ENCODE peak calls at places on chromosomes 12 and 14, in eight cellular contexts. W is endothelial cell, R is AG10803, S is stomach, M is lower leg skin, T is kidney, Z is choroid plexus epithelial cell, U is RWPE1. H is an unnamed sample.

GRCh38 chr12:14558377-14559051 is 9.2 kb downstream of the PLBD1 start:
- DNase-seq in W (no peak), M (no peak), T (no peak), Z (no peak), R (no peak), U (no peak), S (no peak), H (no peak)

GRCh38 chr12:110269622-110270124 is 11.4 kb upstream of the ATP2A2 start:
- DNase-seq in U (peak; percentile 85), Z (peak; percentile 75), R (peak; percentile 84), S (no peak), M (no peak), W (no peak), T (no peak), H (no peak)

GRCh38 chr12:80192087-80192486 is 92.8 kb downstream of the OTOGL start:
- DNase-seq in M (no peak), Z (no peak), S (no peak), T (no peak), W (no peak), R (no peak), U (no peak), H (no peak)

GRCh38 chr12:106138279-106138645 is 492 bp downstream of the NUAK1 start:
- DNase-seq in M (peak; percentile 85), W (no peak), U (no peak), T (no peak), R (no peak), Z (no peak), S (no peak), H (peak; percentile 26)

GRCh38 chr14:46818147-46818546 is 166.6 kb upstream of the RPL10L start:
- DNase-seq in U (no peak), Z (no peak), S (no peak), T (no peak), R (no peak), W (no peak), M (no peak), H (no peak)

GRCh38 chr12:74328623-74329022 is 209.0 kb upstream of the ATXN7L3B start:
- DNase-seq in S (no peak), U (no peak), T (no peak), M (no peak), Z (peak; percentile 8), W (no peak), R (no peak), H (no peak)

GRCh38 chr12:80590085-80590484 is 117.3 kb upstream of the MYF6 start:
- DNase-seq in M (no peak), Z (no peak), W (no peak), T (no peak), U (no peak), S (no peak), R (peak; percentile 40), H (no peak)

GRCh38 chr12:68451261-68452091 is 119.3 kb upstream of the MDM1 start:
- DNase-seq in Z (peak; percentile 73), U (no peak), M (no peak), S (peak; percentile 29), W (no peak), R (peak; percentile 94), T (no peak), H (peak; percentile 44)

GRCh38 chr12:75505706-75506312 is 5.6 kb downstream of the KRR1 start:
- DNase-seq in U (no peak), S (no peak), M (no peak), Z (peak; percentile 70), W (no peak), T (no peak), R (peak; percentile 42), H (no peak)

GRCh38 chr14:80867091-80867490 is 74.4 kb downstream of the CEP128 start:
- DNase-seq in T (no peak), M (no peak), W (no peak), R (no peak), U (no peak), S (no peak), Z (no peak), H (no peak)

GRCh38 chr14:23300687-23301223 is 1.9 kb downstream of the PPP1R3E start:
- DNase-seq in T (no peak), M (peak; percentile 92), U (no peak), Z (no peak), W (no peak), S (no peak), R (no peak), H (peak; percentile 19)

GRCh38 chr14:23299186-23299521 is 3.5 kb downstream of the PPP1R3E start:
- DNase-seq in S (no peak), R (no peak), T (no peak), M (no peak), Z (no peak), U (no peak), W (no peak), H (no peak)

GRCh38 chr14:23301288-23301968 is 1.2 kb downstream of the PPP1R3E start:
- DNase-seq in M (peak; percentile 99), S (peak; percentile 99), W (peak; percentile 99), R (peak; percentile 98), Z (peak; percentile 99), T (peak; percentile 100), U (peak; percentile 99), H (peak; percentile 99)

GRCh38 chr14:23299558-23299957 is 3.1 kb downstream of the PPP1R3E start:
- DNase-seq in Z (peak; percentile 77), U (no peak), T (no peak), S (no peak), R (peak; percentile 75), M (no peak), W (no peak), H (no peak)

DNA sequence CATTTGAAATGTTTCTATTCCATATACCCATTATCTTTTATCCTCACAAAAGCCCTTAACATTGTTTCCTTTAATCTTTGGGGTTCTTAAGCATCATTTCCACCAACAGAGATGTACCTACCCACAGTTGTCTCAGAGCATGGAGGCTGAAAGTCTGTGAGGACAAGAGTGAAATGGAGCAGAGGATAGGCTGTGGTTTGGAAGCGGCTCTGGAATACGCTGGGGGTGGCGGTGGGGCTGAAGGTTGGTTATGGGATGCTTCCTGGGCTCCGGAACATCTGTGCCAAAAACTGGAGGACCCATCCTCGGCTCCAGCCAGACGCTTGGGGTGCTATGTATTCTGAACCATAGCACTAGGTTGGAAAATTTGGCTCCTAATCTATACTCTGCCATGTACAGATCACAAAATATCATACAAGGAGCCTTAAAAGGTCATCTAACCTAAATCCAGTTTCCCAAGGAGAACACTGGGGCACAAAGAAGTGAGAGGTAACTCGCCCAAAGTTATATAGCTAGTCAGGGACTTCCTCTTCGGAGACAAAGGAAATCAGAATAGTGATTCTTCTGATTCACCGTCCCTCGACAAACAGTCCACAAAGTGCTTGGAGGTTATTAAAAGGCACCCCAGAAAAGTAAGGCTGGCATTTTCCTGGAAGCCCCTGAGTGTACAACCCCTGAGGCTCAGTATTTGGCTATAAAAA is 2.5 kb downstream of the PPP1R3E start:
- DNase-seq in M (no peak), R (no peak), S (no peak), U (no peak), T (no peak), Z (no peak), W (no peak), H (no peak)
- TF ChIP-seq CTCF in M (no peak), R (no peak), S (no peak), U (no peak), T (no peak), Z (no peak), W (no peak), H (no peak)

DNA sequence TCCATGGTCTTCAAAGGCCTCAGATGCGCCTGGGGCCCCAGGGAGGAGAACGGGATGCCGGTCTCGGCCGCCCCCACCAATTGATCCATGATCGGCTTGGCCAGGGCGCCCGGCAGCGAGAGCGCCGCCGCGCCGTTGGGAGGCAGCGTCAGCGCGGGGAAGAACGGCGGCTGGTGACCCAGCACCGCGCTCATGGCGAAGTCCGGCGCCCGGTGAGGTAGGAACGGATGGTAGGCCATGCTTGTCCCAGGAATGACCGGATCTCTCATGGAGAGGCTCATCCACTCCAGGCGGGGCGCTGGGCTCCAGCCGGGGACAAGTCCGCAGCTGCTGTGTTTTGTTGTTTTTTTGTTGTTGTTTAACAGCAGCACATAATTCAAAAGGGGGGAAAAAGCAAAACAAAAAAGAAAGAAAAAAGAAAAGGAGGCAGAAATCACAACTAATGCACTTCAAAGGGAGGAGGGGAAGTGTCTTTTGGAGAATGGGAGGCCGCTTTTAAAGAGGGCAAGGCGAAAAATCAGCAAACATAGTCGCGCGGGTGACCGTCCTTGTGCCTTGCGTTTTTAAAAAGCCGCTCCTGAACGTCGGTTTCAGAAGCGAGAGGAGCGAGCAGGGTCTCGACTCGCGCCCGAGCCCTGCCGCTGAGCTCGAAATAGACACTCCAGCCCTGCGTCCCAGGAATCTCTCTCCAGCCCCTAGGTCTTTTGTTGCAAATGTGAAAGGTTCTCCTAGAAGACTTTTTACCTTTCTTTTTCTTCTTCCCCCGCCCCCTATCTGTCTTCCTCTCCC is 861 bp downstream of the TBX3 start:
- DNase-seq in R (peak; percentile 42), Z (peak; percentile 47), T (peak; percentile 64), W (no peak), S (peak; percentile 46), M (no peak), U (peak; percentile 38), H (no peak)
- TF ChIP-seq CTCF in R (peak; percentile 4), Z (no peak), T (no peak), W (no peak), S (no peak), M (no peak), U (no peak), H (no peak)

GRCh38 chr12:122449317-122449716 is 26.8 kb upstream of the CLIP1 start:
- DNase-seq in T (no peak), U (peak; percentile 79), W (no peak), R (peak; percentile 79), Z (peak; percentile 93), S (no peak), M (no peak), H (no peak)
- TF ChIP-seq CTCF in T (no peak), U (no peak), W (no peak), R (no peak), Z (no peak), S (no peak), M (no peak), H (no peak)

DNA sequence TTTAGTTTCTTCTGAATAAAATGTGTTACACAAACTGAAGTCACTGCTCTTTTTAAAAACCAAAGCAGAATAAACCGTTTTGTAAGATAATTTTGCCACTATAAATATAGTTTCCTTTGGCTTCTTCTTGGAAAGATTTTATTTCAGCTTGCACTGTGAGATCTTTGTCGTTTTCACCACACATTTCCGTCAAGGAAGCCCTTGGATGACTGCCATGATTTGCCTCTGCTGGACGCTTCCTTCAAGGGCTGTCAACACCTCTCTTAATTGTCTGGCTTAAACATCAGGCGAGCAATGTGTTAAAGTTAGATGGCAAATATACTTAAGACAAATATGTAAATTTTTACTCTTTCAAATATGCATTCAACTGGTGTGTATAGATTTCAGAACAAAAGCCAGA is 624.1 kb downstream of the DIO2 start:
- DNase-seq in M (no peak), S (no peak), T (no peak), R (peak; percentile 24), W (no peak), U (no peak), Z (peak; percentile 89), H (no peak)
- TF ChIP-seq CTCF in M (no peak), S (no peak), T (no peak), R (no peak), W (no peak), U (no peak), Z (peak; percentile 18), H (no peak)